ENCODE peak calls at places on chromosomes 5 and 9, in five cellular contexts. Z is HepG2, Q is SK-N-SH, D is H1, K is K562. A is an unnamed sample.

GRCh38 chr9:95075700-95076099 is 241.8 kb downstream of the FANCC start:
- DNase-seq in Q (no peak), D (no peak), K (no peak), Z (no peak), A (no peak)

GRCh38 chr9:84668204-84669007 is 1.1 kb upstream of the NTRK2 start:
- DNase-seq in Z (no peak), Q (peak; percentile 92), D (peak; percentile 89), K (no peak), A (no peak)

GRCh38 chr9:95457769-95458168 is 59.0 kb downstream of the PTCH1 start:
- DNase-seq in D (no peak), Z (no peak), Q (no peak), K (no peak), A (no peak)

GRCh38 chr5:65862384-65862783 is 64.0 kb upstream of the ERBIN start:
- DNase-seq in Q (no peak), D (no peak), K (no peak), Z (no peak), A (no peak)

GRCh38 chr5:132747693-132748440 is 641 bp downstream of the CCNI2 start:
- DNase-seq in Z (no peak), K (no peak), D (peak; percentile 74), Q (peak; percentile 24), A (no peak)

GRCh38 chr5:111685969-111686368 is 71.0 kb downstream of the NREP start:
- DNase-seq in D (no peak), Q (no peak), Z (peak; percentile 63), K (peak; percentile 8), A (no peak)

GRCh38 chr9:71303351-71303750 is 181.9 kb upstream of the TRPM3 start:
- DNase-seq in Z (no peak), D (no peak), K (no peak), Q (no peak), A (no peak)

GRCh38 chr5:94218374-94218773 is 400.0 kb downstream of the KIAA0825 start:
- DNase-seq in D (no peak), K (no peak), Z (peak; percentile 21), Q (no peak), A (no peak)

GRCh38 chr9:15354713-15355112 is 47.7 kb upstream of the TTC39B start:
- DNase-seq in Q (no peak), K (no peak), Z (peak; percentile 67), D (no peak), A (no peak)

GRCh38 chr9:77514886-77515711 is 133.0 kb downstream of the GNA14 start:
- DNase-seq in K (no peak), D (no peak), Z (peak; percentile 6), Q (no peak), A (no peak)

GRCh38 chr5:99061299-99061698 is 132.5 kb upstream of the CHD1 start:
- DNase-seq in D (no peak), K (no peak), Z (no peak), Q (no peak), A (no peak)

GRCh38 chr9:93166699-93167098 is 17.2 kb upstream of the WNK2 start:
- DNase-seq in Q (no peak), K (no peak), D (no peak), Z (no peak), A (no peak)

GRCh38 chr9:101580076-101580475 is 14.7 kb downstream of the PPP3R2 start:
- DNase-seq in Z (no peak), Q (no peak), D (no peak), K (no peak), A (no peak)

GRCh38 chr9:81653240-81653639 is 36.1 kb downstream of the TLE1 start:
- DNase-seq in K (no peak), D (no peak), Q (no peak), Z (no peak), A (no peak)

GRCh38 chr9:93244510-93245436 is 60.8 kb downstream of the WNK2 start:
- DNase-seq in D (no peak), K (no peak), Q (no peak), Z (no peak), A (no peak)

GRCh38 chr9:126291925-126292324 is 34.7 kb upstream of the MVB12B start:
- DNase-seq in D (no peak), Q (no peak), K (no peak), Z (no peak), A (no peak)

DNA sequence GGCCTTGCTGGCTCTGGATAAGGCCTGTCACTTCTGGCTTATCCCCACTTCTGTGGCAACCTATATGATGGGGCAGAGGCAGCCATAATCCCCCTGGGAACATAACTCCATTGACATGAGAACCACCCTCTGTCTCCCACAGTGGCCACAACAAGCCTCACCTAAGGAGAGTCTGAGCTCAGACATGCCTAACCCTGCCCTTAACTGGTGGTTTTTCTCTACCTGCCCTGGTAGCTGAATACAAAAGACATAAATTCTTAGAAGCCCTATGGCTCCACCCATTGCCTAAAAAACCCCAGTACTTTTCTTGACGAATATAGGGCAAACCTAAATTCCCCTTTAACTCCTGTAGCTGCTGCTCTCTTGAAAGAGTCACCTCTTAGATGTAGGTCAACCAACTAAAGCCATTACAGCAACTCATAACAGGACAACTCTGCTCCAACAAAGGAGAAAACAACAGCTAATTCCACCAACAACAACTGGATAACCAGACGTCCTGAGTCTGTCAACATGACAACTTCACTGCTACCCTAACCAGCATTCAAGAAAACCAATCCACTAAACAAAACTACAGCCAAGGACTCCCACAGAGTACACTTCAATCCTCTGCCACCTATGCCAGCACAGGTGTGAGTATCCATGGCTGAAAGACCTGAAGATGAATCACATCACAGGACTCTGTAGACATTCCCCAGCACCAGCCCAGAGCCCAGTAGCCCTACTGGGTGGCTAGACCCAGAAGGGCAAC is 427.7 kb downstream of the PRELID2 start:
- DNase-seq in D (no peak), K (no peak), Q (no peak), Z (no peak), A (peak; percentile 25)
- H3K9me3 ChIP-seq in D (peaks cover 15% of the 10 kb centered on the region), K (peaks cover 3% of the 10 kb centered on the region), Q (no peaks in the 10 kb centered on the region), Z (peaks cover 32% of the 10 kb centered on the region), A (peaks cover 2% of the 10 kb centered on the region)

GRCh38 chr9:122402403-122403268 is 31.8 kb downstream of the PTGS1 start:
- DNase-seq in D (no peak), Z (peak; percentile 27), Q (no peak), K (peak; percentile 50), A (no peak)
- TF ChIP-seq GABPA in D (no peak), Z (no peak), Q (peak; percentile 27), K (no peak), A (no peak)

GRCh38 chr5:178899289-178899688 is 3.6 kb downstream of the ZFP2 start:
- DNase-seq in K (no peak), D (no peak), Z (no peak), Q (no peak), A (no peak)

DNA sequence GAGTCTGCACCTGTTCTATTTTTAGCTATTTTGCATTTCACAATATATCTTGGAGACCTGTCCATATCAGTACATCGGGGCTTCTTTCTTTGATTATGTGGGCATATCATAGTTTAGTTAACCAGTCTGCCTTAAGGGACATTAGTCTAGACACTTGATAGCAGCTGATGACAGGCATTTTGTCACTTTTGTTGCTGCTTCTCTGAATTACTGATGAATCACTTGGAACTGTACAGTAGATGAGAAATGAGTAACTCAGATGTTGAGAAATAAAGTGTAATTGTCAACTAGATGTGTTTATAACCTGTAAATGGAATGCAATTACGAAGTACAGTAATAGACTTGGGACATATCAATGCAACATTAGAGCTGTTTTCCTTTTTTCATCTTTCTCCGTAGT is 7.1 kb downstream of the ZFP2 start:
- DNase-seq in Q (no peak), D (no peak), K (no peak), Z (no peak), A (no peak)
- H3K9me3 ChIP-seq in Q (peaks cover 15% of the 10 kb centered on the region), D (peaks cover 28% of the 10 kb centered on the region), K (peaks cover 3% of the 10 kb centered on the region), Z (peaks cover 53% of the 10 kb centered on the region), A (no peaks in the 10 kb centered on the region)

GRCh38 chr5:133827830-133828229 is 140.6 kb downstream of the C5orf15 start:
- DNase-seq in K (no peak), D (no peak), Q (no peak), Z (no peak), A (no peak)
- TF ChIP-seq GABPA in K (no peak), D (no peak), Q (no peak), Z (no peak), A (no peak)

DNA sequence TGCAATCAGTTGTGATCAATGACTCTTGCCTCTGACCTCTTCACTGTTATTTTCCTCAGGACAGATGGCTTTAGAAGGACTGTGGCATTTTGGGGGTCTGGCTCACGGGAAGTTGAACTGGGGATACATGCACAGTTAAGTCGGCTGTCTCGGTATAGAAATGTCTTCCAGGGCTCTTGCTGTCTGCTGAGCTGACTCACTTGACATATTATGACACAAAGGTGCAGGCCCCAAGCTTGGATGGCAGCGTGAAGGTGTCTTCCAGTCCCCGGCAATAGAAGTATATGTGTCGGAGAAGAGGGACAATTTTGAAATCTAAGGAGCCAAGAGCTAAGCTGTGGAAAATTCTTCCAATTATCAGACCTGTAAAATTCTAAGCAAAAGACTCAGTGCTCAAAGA is 9.8 kb upstream of the ARSI start:
- DNase-seq in Q (no peak), Z (no peak), K (no peak), D (no peak), A (no peak)
- H3K9me3 ChIP-seq in Q (no peaks in the 10 kb centered on the region), Z (no peaks in the 10 kb centered on the region), K (no peaks in the 10 kb centered on the region), D (no peaks in the 10 kb centered on the region), A (no peaks in the 10 kb centered on the region)

A was measured in GM12878.